ENCODE peak calls at places on chromosome 15, in five cellular contexts. Q is Panc1, N is EH, H is Peyer's patch, W is thoracic aorta. G is an unnamed sample.
A peak's percentile ranks its signal among the peaks of the same experiment; 100 is the strongest.

GRCh38 chr15:90829942-90830440 is 38.4 kb upstream of the FURIN start:
- DNase-seq in Q (no peak), N (no peak), H (no peak), W (no peak), G (no peak)

GRCh38 chr15:96969892-96970710 is 639.6 kb downstream of the NR2F2 start:
- DNase-seq in Q (no peak), N (no peak), H (no peak), W (no peak), G (no peak)

GRCh38 chr15:25501828-25502446 is 63.1 kb upstream of the UBE3A start:
- DNase-seq in Q (no peak), N (peak; percentile 49), H (no peak), W (no peak), G (no peak)

GRCh38 chr15:39092761-39093160 is 488.1 kb upstream of the THBS1 start:
- DNase-seq in Q (no peak), N (no peak), H (no peak), W (no peak), G (no peak)

GRCh38 chr15:84797212-84797611 is 19.9 kb upstream of the ALPK3 start:
- DNase-seq in Q (no peak), N (peak; percentile 78), H (no peak), W (no peak), G (no peak)

GRCh38 chr15:94346272-94346671 is 114.9 kb downstream of the MCTP2 start:
- DNase-seq in Q (no peak), N (no peak), H (no peak), W (no peak), G (no peak)

GRCh38 chr15:57785039-57785438 is 78.5 kb downstream of the POLR2M start:
- DNase-seq in Q (no peak), N (no peak), H (no peak), W (no peak), G (no peak)

GRCh38 chr15:91886878-91887277 is 33.4 kb downstream of the SLCO3A1 start:
- DNase-seq in Q (no peak), N (no peak), H (no peak), W (no peak), G (no peak)

GRCh38 chr15:26624128-26624527 is 148.7 kb downstream of the GABRB3 start:
- DNase-seq in Q (no peak), N (no peak), H (no peak), W (no peak), G (no peak)

GRCh38 chr15:83248151-83248851 is 36.2 kb downstream of the BNC1 start:
- DNase-seq in Q (peak; percentile 42), N (peak; percentile 73), H (no peak), W (no peak), G (peak; percentile 32)

GRCh38 chr15:88649286-88649733 is 10.5 kb downstream of the ISG20 start:
- DNase-seq in Q (no peak), N (peak; percentile 94), H (peak; percentile 78), W (no peak), G (no peak)

GRCh38 chr15:74525328-74525727 is 15.7 kb upstream of the ARID3B start:
- DNase-seq in Q (no peak), N (peak; percentile 21), H (no peak), W (no peak), G (no peak)

GRCh38 chr15:51799174-51799907 is 30.1 kb upstream of the TMOD3 start:
- DNase-seq in Q (no peak), N (no peak), H (no peak), W (no peak), G (no peak)

GRCh38 chr15:99706557-99707303 is 26.5 kb downstream of the LYSMD4 start:
- DNase-seq in Q (no peak), N (peak; percentile 20), H (no peak), W (no peak), G (no peak)

GRCh38 chr15:67103869-67104268 is 38.5 kb downstream of the SMAD3 start:
- DNase-seq in Q (no peak), N (no peak), H (no peak), W (no peak), G (no peak)

GRCh38 chr15:56835598-56836275 is 82.7 kb upstream of the TCF12 start:
- DNase-seq in Q (no peak), N (peak; percentile 80), H (no peak), W (no peak), G (no peak)

GRCh38 chr15:37783290-37783689 is 151.2 kb upstream of the TMCO5A start:
- DNase-seq in Q (no peak), N (no peak), H (no peak), W (no peak), G (no peak)

GRCh38 chr15:90004671-90005070 is 3.5 kb downstream of the ZNF710 start:
- DNase-seq in Q (peak; percentile 46), N (peak; percentile 98), H (no peak), W (no peak), G (no peak)